ENCODE peak calls at places on chromosomes 3 and 15, in six cellular contexts. Z is fibroblast of pulmonary artery; F is H9; O is foreskin melanocyte; Y is AG09309; J is activated T-cell treated with anti-CD3 and anti-CD28 coated beads, Interleukin-2, amount 50 U/mL, for 1 hour. R is an unnamed sample.

GRCh38 chr3:172096881-172097420 is 57.6 kb downstream of the FNDC3B start:
- DNase-seq in Z (peak; percentile 90), O (peak; percentile 41), Y (no peak), J (no peak), F (no peak), R (peak; percentile 71)

GRCh38 chr3:112032377-112032776 is 2.2 kb upstream of the TMPRSS7 start:
- DNase-seq in F (no peak), Z (no peak), O (no peak), J (no peak), Y (no peak), R (no peak)

GRCh38 chr15:41933771-41934170 is 38.6 kb downstream of the EHD4 start:
- DNase-seq in Y (no peak), J (no peak), O (no peak), F (peak; percentile 24), Z (no peak), R (peak; percentile 62)

GRCh38 chr3:104005815-104006214 is 1360.9 kb upstream of the ALCAM start:
- DNase-seq in J (no peak), F (no peak), O (no peak), Z (no peak), Y (no peak), R (no peak)

GRCh38 chr15:48965972-48966371 is 2.3 kb upstream of the SHC4 start:
- DNase-seq in O (peak; percentile 65), F (no peak), Y (no peak), J (no peak), Z (peak; percentile 85), R (no peak)

GRCh38 chr3:52216585-52217408 is 8.6 kb downstream of the TLR9 start:
- DNase-seq in F (peak; percentile 27), Y (no peak), O (no peak), Z (peak; percentile 93), J (peak; percentile 75), R (peak; percentile 65)

GRCh38 chr3:175646865-175647264 is 787.7 kb downstream of the NAALADL2 start:
- DNase-seq in F (no peak), J (no peak), Z (no peak), O (no peak), Y (no peak), R (no peak)

GRCh38 chr3:15512173-15512572 is 9.3 kb downstream of the COLQ start:
- DNase-seq in J (no peak), O (no peak), Z (peak; percentile 47), Y (no peak), F (no peak), R (no peak)

GRCh38 chr3:45688194-45688881 is 858 bp upstream of the SACM1L start:
- DNase-seq in F (peak; percentile 74), J (peak; percentile 52), O (no peak), Z (no peak), Y (no peak), R (peak; percentile 11)

GRCh38 chr3:66655673-66656072 is 154.9 kb upstream of the LRIG1 start:
- DNase-seq in Z (no peak), F (no peak), Y (no peak), O (peak; percentile 18), J (no peak), R (no peak)

GRCh38 chr15:95840004-95840403 is 490.5 kb upstream of the NR2F2 start:
- DNase-seq in F (no peak), J (no peak), O (no peak), Y (peak; percentile 57), Z (peak; percentile 80), R (no peak)

GRCh38 chr3:156533205-156533604 is 21.7 kb downstream of the SSR3 start:
- DNase-seq in J (no peak), Y (no peak), F (no peak), Z (no peak), O (no peak), R (no peak)

GRCh38 chr3:98151241-98151640 is 4.0 kb downstream of the OR5H14 start:
- DNase-seq in Z (no peak), F (no peak), Y (no peak), O (no peak), J (no peak), R (no peak)

GRCh38 chr3:44400771-44401170 is 62.2 kb downstream of the TCAIM start:
- DNase-seq in J (no peak), Y (no peak), O (no peak), Z (no peak), F (no peak), R (no peak)

GRCh38 chr15:76006136-76006778 is 6.0 kb downstream of the NRG4 start:
- DNase-seq in O (no peak), F (no peak), Z (peak; percentile 48), Y (no peak), J (no peak), R (no peak)

GRCh38 chr3:169244119-169244864 is 419.2 kb downstream of the MECOM start:
- DNase-seq in J (no peak), Y (no peak), F (no peak), O (no peak), Z (no peak), R (no peak)

GRCh38 chr15:82091636-82092140 is 45.9 kb upstream of the MEX3B start:
- DNase-seq in Z (no peak), Y (no peak), F (no peak), J (no peak), O (no peak), R (no peak)

GRCh38 chr3:171831936-171832335 is 11.2 kb upstream of the TMEM212 start:
- DNase-seq in Y (no peak), Z (peak; percentile 52), J (no peak), F (no peak), O (no peak), R (no peak)

R was measured in keratinocyte.